ENCODE peak calls at places on chromosomes 12 and 14, in five cellular contexts. I is ecto neural progenitor cell, A is sciatic nerve, G is NCI-H187, N is breast epithelium. W is an unnamed sample.

GRCh38 chr14:51368721-51369163 is 128.7 kb downstream of the TMX1 start:
- DNase-seq in I (no peak), A (no peak), G (no peak), N (no peak), W (peak; percentile 33)

GRCh38 chr14:101719045-101719645 is 42.4 kb upstream of the PPP2R5C start:
- DNase-seq in I (no peak), A (peak; percentile 19), G (no peak), N (no peak), W (no peak)

GRCh38 chr12:47079894-47080724 is at the start of gene AMIGO2:
- DNase-seq in I (peak; percentile 85), A (peak; percentile 72), G (no peak), N (no peak), W (no peak)

GRCh38 chr12:50685641-50686040 is 78.3 kb upstream of the ATF1 start:
- DNase-seq in I (no peak), A (no peak), G (no peak), N (no peak), W (no peak)

GRCh38 chr12:65827827-65828231 is 3.5 kb downstream of the HMGA2 start:
- DNase-seq in I (no peak), A (no peak), G (no peak), N (no peak), W (no peak)

GRCh38 chr14:94052662-94053061 is 26.5 kb downstream of the OTUB2 start:
- DNase-seq in I (peak; percentile 9), A (no peak), G (no peak), N (no peak), W (no peak)

GRCh38 chr12:106527356-106527755 is 55.4 kb upstream of the RFX4 start:
- DNase-seq in I (no peak), A (no peak), G (no peak), N (no peak), W (no peak)

GRCh38 chr12:90729741-90730140 is 225.2 kb downstream of the CCER1 start:
- DNase-seq in I (no peak), A (no peak), G (no peak), N (no peak), W (no peak)

GRCh38 chr14:90375934-90376333 is 20.9 kb upstream of the CALM1 start:
- DNase-seq in I (no peak), A (no peak), G (no peak), N (no peak), W (no peak)

GRCh38 chr12:29168000-29168399 is 18.9 kb downstream of the FAR2 start:
- DNase-seq in I (no peak), A (no peak), G (no peak), N (no peak), W (no peak)

GRCh38 chr14:22882529-22883190 is 362 bp upstream of the REM2 start:
- DNase-seq in I (peak; percentile 70), A (no peak), G (no peak), N (no peak), W (no peak)

GRCh38 chr14:94612174-94612573 is at the start of gene SERPINA3:
- DNase-seq in I (no peak), A (peak; percentile 51), G (no peak), N (no peak), W (no peak)

GRCh38 chr12:96906849-96907664 is at the start of gene NEDD1:
- DNase-seq in I (peak; percentile 96), A (peak; percentile 92), G (peak; percentile 72), N (peak; percentile 71), W (no peak)

GRCh38 chr12:15131462-15131861 is 89.8 kb downstream of the RERG start:
- DNase-seq in I (no peak), A (no peak), G (no peak), N (no peak), W (no peak)

GRCh38 chr14:74400919-74401503 is 25.0 kb downstream of the SYNDIG1L start:
- DNase-seq in I (no peak), A (no peak), G (no peak), N (no peak), W (no peak)

GRCh38 chr14:94101748-94102147 is 8.8 kb upstream of the IFI27 start:
- DNase-seq in I (no peak), A (no peak), G (no peak), N (no peak), W (no peak)

GRCh38 chr12:127060310-127060847 is 1206.6 kb upstream of the TMEM132C start:
- DNase-seq in I (no peak), A (no peak), G (peak; percentile 61), N (no peak), W (no peak)

GRCh38 chr12:16148938-16149337 is 128.5 kb downstream of the SLC15A5 start:
- DNase-seq in I (no peak), A (no peak), G (no peak), N (no peak), W (no peak)

GRCh38 chr12:2417761-2418160 is 365.0 kb downstream of the CACNA1C start:
- DNase-seq in I (no peak), A (no peak), G (no peak), N (no peak), W (no peak)

GRCh38 chr14:71414631-71415403 is 507.6 kb downstream of the PCNX1 start:
- DNase-seq in I (no peak), A (no peak), G (no peak), N (no peak), W (no peak)

GRCh38 chr14:99422220-99423010 is 58.2 kb downstream of the SETD3 start:
- DNase-seq in I (no peak), A (no peak), G (no peak), N (no peak), W (no peak)

GRCh38 chr14:89004195-89004594 is 179.7 kb downstream of the TTC8 start:
- DNase-seq in I (no peak), A (no peak), G (no peak), N (no peak), W (no peak)

GRCh38 chr14:100037351-100037750 is 27.9 kb upstream of the EVL start:
- DNase-seq in I (no peak), A (no peak), G (no peak), N (no peak), W (no peak)

GRCh38 chr12:11186837-11187236 is at the start of gene TAS2R42:
- DNase-seq in I (no peak), A (no peak), G (no peak), N (no peak), W (no peak)

GRCh38 chr14:94382099-94382498 is 6.3 kb downstream of the SERPINA1 start:
- DNase-seq in I (no peak), A (no peak), G (no peak), N (no peak), W (no peak)

GRCh38 chr14:28651148-28651547 is 115.4 kb upstream of the FOXG1 start:
- DNase-seq in I (no peak), A (no peak), G (no peak), N (no peak), W (peak; percentile 67)

GRCh38 chr12:105409881-105410471 is 79.5 kb downstream of the C12orf75 start:
- DNase-seq in I (no peak), A (no peak), G (peak; percentile 92), N (no peak), W (no peak)

GRCh38 chr12:5085896-5086295 is 42.2 kb downstream of the KCNA5 start:
- DNase-seq in I (no peak), A (no peak), G (no peak), N (no peak), W (peak; percentile 97)

W was measured in astrocyte of the cerebellum.